ENCODE peak calls at places on chromosomes 3 and 15, in four cellular contexts. One of them, this sample, is unnamed.
A peak's percentile ranks its signal among the peaks of the same experiment; 100 is the strongest.

GRCh38 chr3:150607267-150608065 is 4.3 kb downstream of the SELENOT start:
- DNase-seq in right cardiac atrium: no peak
- DNase-seq in left ventricle myocardium inferior: no peak
- DNase-seq in breast epithelium: no peak
- DNase-seq in this sample: no peak

GRCh38 chr3:134620476-134621115 is 30.2 kb downstream of the KY start:
- DNase-seq in right cardiac atrium: no peak
- DNase-seq in left ventricle myocardium inferior: no peak
- DNase-seq in breast epithelium: no peak
- DNase-seq in this sample: no peak

GRCh38 chr15:36591534-36592411 is 12.3 kb downstream of the CDIN1 start:
- DNase-seq in breast epithelium: no peak
- DNase-seq in left ventricle myocardium inferior: no peak
- DNase-seq in right cardiac atrium: peak; percentile 29
- DNase-seq in this sample: no peak

GRCh38 chr3:113485161-113485609 is 29.8 kb downstream of the SPICE1 start:
- DNase-seq in breast epithelium: no peak
- DNase-seq in left ventricle myocardium inferior: no peak
- DNase-seq in right cardiac atrium: no peak
- DNase-seq in this sample: no peak

GRCh38 chr3:113685124-113685523 is 11.3 kb downstream of the USF3 start:
- DNase-seq in left ventricle myocardium inferior: no peak
- DNase-seq in breast epithelium: no peak
- DNase-seq in right cardiac atrium: no peak
- DNase-seq in this sample: no peak

GRCh38 chr3:189455796-189456195 is 175.4 kb upstream of the TP63 start:
- DNase-seq in right cardiac atrium: no peak
- DNase-seq in left ventricle myocardium inferior: no peak
- DNase-seq in breast epithelium: no peak
- DNase-seq in this sample: no peak

GRCh38 chr3:107942244-107942643 is 148.6 kb downstream of the CD47 start:
- DNase-seq in left ventricle myocardium inferior: no peak
- DNase-seq in right cardiac atrium: no peak
- DNase-seq in breast epithelium: no peak
- DNase-seq in this sample: no peak

GRCh38 chr15:41930221-41930866 is 36.5 kb upstream of the SPTBN5 start:
- DNase-seq in breast epithelium: no peak
- DNase-seq in left ventricle myocardium inferior: peak; percentile 64
- DNase-seq in right cardiac atrium: peak; percentile 82
- DNase-seq in this sample: no peak

GRCh38 chr3:26963356-26963742 is 340.8 kb downstream of the LRRC3B start:
- DNase-seq in left ventricle myocardium inferior: no peak
- DNase-seq in right cardiac atrium: no peak
- DNase-seq in breast epithelium: no peak
- DNase-seq in this sample: no peak

GRCh38 chr3:70053293-70053692 is 53.8 kb downstream of the SAMMSON start:
- DNase-seq in breast epithelium: no peak
- DNase-seq in right cardiac atrium: no peak
- DNase-seq in left ventricle myocardium inferior: no peak
- DNase-seq in this sample: no peak

GRCh38 chr3:46025139-46025538 is 2.1 kb downstream of the XCR1 start:
- DNase-seq in breast epithelium: no peak
- DNase-seq in right cardiac atrium: no peak
- DNase-seq in left ventricle myocardium inferior: no peak
- DNase-seq in this sample: no peak

GRCh38 chr3:12896206-12896697 is 54.9 kb upstream of the RPL32 start:
- DNase-seq in right cardiac atrium: no peak
- DNase-seq in left ventricle myocardium inferior: no peak
- DNase-seq in breast epithelium: no peak
- DNase-seq in this sample: no peak

GRCh38 chr3:79329154-79329553 is 438.6 kb downstream of the ROBO1 start:
- DNase-seq in right cardiac atrium: no peak
- DNase-seq in breast epithelium: no peak
- DNase-seq in left ventricle myocardium inferior: no peak
- DNase-seq in this sample: no peak

GRCh38 chr15:31279221-31280036 is 47.2 kb upstream of the KLF13 start:
- DNase-seq in breast epithelium: peak; percentile 49
- DNase-seq in right cardiac atrium: no peak
- DNase-seq in left ventricle myocardium inferior: no peak
- DNase-seq in this sample: peak; percentile 39

GRCh38 chr15:65286704-65287514 is at the start of gene PARP16:
- DNase-seq in breast epithelium: peak; percentile 92
- DNase-seq in left ventricle myocardium inferior: peak; percentile 92
- DNase-seq in right cardiac atrium: peak; percentile 92
- DNase-seq in this sample: peak; percentile 96

GRCh38 chr3:42865256-42865655 is 10.4 kb downstream of the CYP8B1 start:
- DNase-seq in left ventricle myocardium inferior: no peak
- DNase-seq in right cardiac atrium: no peak
- DNase-seq in breast epithelium: no peak
- DNase-seq in this sample: peak; percentile 42

GRCh38 chr3:88668180-88668579 is 439.2 kb upstream of the EPHA3 start:
- DNase-seq in breast epithelium: no peak
- DNase-seq in left ventricle myocardium inferior: no peak
- DNase-seq in right cardiac atrium: no peak
- DNase-seq in this sample: no peak

GRCh38 chr15:60344987-60345386 is 52.8 kb downstream of the ANXA2 start:
- DNase-seq in left ventricle myocardium inferior: no peak
- DNase-seq in breast epithelium: no peak
- DNase-seq in right cardiac atrium: no peak
- DNase-seq in this sample: no peak

GRCh38 chr3:12288466-12289129 is at the start of gene PPARG:
- DNase-seq in left ventricle myocardium inferior: peak; percentile 45
- DNase-seq in breast epithelium: no peak
- DNase-seq in right cardiac atrium: peak; percentile 55
- DNase-seq in this sample: no peak

GRCh38 chr15:91909111-91909510 is 55.6 kb downstream of the SLCO3A1 start:
- DNase-seq in right cardiac atrium: no peak
- DNase-seq in breast epithelium: no peak
- DNase-seq in left ventricle myocardium inferior: no peak
- DNase-seq in this sample: no peak

GRCh38 chr15:42876224-42876623 is 44.4 kb downstream of the TTBK2 start:
- DNase-seq in right cardiac atrium: no peak
- DNase-seq in left ventricle myocardium inferior: no peak
- DNase-seq in breast epithelium: no peak
- DNase-seq in this sample: no peak

GRCh38 chr3:177603137-177603603 is 405.9 kb upstream of the TBL1XR1 start:
- DNase-seq in left ventricle myocardium inferior: no peak
- DNase-seq in breast epithelium: no peak
- DNase-seq in right cardiac atrium: no peak
- DNase-seq in this sample: no peak

GRCh38 chr3:192409838-192410683 is 317.3 kb downstream of the FGF12 start:
- DNase-seq in left ventricle myocardium inferior: peak; percentile 18
- DNase-seq in breast epithelium: no peak
- DNase-seq in right cardiac atrium: peak; percentile 19
- DNase-seq in this sample: no peak

GRCh38 chr3:59341441-59341840 is 291.6 kb upstream of the CFAP20DC start:
- DNase-seq in breast epithelium: no peak
- DNase-seq in right cardiac atrium: no peak
- DNase-seq in left ventricle myocardium inferior: no peak
- DNase-seq in this sample: no peak

GRCh38 chr15:26073430-26074333 is 210.6 kb upstream of the ATP10A start:
- DNase-seq in left ventricle myocardium inferior: no peak
- DNase-seq in breast epithelium: no peak
- DNase-seq in right cardiac atrium: no peak
- DNase-seq in this sample: no peak

GRCh38 chr3:70061111-70061510 is 61.6 kb downstream of the SAMMSON start:
- DNase-seq in breast epithelium: no peak
- DNase-seq in left ventricle myocardium inferior: no peak
- DNase-seq in right cardiac atrium: no peak
- DNase-seq in this sample: no peak

GRCh38 chr3:173584834-173585831 is 187.6 kb downstream of the NLGN1 start:
- DNase-seq in left ventricle myocardium inferior: peak; percentile 25
- DNase-seq in right cardiac atrium: peak; percentile 18
- DNase-seq in breast epithelium: no peak
- DNase-seq in this sample: peak; percentile 72
- H3K4me3 ChIP-seq in left ventricle myocardium inferior: peak overlapping the region; percentile 68
- H3K4me3 ChIP-seq in right cardiac atrium: peak overlapping the region; percentile 47
- H3K4me3 ChIP-seq in breast epithelium: peak overlapping the region; percentile 44
- H3K4me3 ChIP-seq in this sample: peak overlapping the region; percentile 56

DNA sequence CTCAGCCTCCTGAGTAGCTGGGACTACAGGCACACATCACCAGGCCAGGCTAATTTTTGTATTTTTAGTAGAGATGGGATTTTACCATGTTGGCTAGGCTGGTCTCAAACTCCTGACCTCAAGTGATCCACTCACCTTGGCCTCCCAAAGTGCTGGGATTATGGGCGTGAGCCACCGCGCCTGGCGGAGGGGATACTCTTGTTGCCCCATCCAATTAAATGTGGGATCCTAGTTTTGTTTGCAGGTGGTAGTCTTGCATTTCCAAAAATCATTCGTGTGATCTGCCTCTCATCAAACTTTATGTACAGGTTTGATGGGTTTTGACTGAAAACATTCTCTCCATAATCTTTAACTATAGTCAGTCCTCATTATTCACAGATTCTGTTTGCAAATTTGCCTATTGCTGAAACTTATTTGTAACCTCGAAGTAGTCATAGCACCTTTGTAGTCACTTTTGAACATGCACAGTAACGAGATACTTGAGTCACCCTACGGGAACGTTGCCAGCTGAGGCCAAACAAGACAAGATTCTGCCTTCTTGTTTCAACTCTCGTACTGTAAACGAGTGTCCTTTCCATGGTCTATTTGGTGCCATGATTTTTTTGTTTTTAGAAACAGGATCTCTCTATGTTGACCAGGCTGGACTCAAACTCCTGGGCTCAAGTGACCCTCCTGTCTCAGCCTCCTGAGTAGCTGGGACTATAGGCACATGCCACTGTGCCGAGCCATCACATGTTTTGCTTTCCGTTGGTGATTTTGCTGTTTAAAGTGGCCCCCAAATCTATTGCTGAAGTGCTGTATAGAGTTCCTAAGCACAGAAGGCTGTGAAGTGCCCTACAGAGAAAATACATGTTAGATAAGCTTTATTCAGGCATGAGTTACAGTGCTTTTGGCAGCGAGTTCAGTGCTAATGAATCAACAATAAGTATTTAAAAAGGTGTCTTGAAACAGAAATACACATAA is 8.1 kb upstream of the MAPK6 start:
- DNase-seq in breast epithelium: peak; percentile 68
- DNase-seq in left ventricle myocardium inferior: no peak
- DNase-seq in right cardiac atrium: no peak
- DNase-seq in this sample: peak; percentile 77
- H3K27ac ChIP-seq in breast epithelium: peak overlapping the region; percentile 37
- H3K27ac ChIP-seq in left ventricle myocardium inferior: peak overlapping the region; percentile 61
- H3K27ac ChIP-seq in right cardiac atrium: no peak overlapping the region
- H3K27ac ChIP-seq in this sample: peak overlapping the region; percentile 66

DNA sequence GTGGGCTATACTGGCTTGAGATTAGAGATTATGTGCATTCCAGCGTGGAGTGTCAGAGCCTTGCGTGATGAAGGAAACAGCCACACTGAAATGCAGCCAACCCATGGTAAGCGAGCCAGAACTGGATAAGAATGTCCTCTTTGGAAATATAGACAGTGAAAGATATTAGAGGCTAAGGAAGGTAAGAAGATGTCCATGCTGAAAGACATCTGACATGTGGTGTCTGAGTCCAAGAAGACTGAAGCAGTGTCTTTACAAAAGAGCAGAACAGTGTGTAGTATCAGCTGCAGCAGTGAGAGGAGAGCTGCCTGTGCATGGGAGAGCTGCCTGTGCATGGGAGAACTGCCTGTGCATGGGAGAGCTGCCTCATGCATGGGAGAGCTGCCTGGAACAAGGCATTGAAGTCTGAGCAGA is 672.2 kb downstream of the DIPK2A start:
- DNase-seq in breast epithelium: no peak
- DNase-seq in right cardiac atrium: peak; percentile 18
- DNase-seq in left ventricle myocardium inferior: no peak
- DNase-seq in this sample: no peak
- H3K4me3 ChIP-seq in breast epithelium: no peak overlapping the region
- H3K4me3 ChIP-seq in right cardiac atrium: no peak overlapping the region
- H3K4me3 ChIP-seq in left ventricle myocardium inferior: no peak overlapping the region
- H3K4me3 ChIP-seq in this sample: no peak overlapping the region

GRCh38 chr3:98580774-98581365 is 12.5 kb downstream of the CPOX start:
- DNase-seq in breast epithelium: no peak
- DNase-seq in left ventricle myocardium inferior: no peak
- DNase-seq in right cardiac atrium: no peak
- DNase-seq in this sample: no peak
- H3K27ac ChIP-seq in breast epithelium: no peak overlapping the region
- H3K27ac ChIP-seq in left ventricle myocardium inferior: no peak overlapping the region
- H3K27ac ChIP-seq in right cardiac atrium: no peak overlapping the region
- H3K27ac ChIP-seq in this sample: no peak overlapping the region

GRCh38 chr15:80773792-80774352 is 5.3 kb upstream of the CEMIP start:
- DNase-seq in left ventricle myocardium inferior: no peak
- DNase-seq in right cardiac atrium: no peak
- DNase-seq in breast epithelium: no peak
- DNase-seq in this sample: no peak
- H3K4me3 ChIP-seq in left ventricle myocardium inferior: no peak overlapping the region
- H3K4me3 ChIP-seq in right cardiac atrium: no peak overlapping the region
- H3K4me3 ChIP-seq in breast epithelium: no peak overlapping the region
- H3K4me3 ChIP-seq in this sample: no peak overlapping the region

GRCh38 chr15:66815322-66815721 is 113.3 kb downstream of the SMAD6 start:
- DNase-seq in left ventricle myocardium inferior: no peak
- DNase-seq in right cardiac atrium: no peak
- DNase-seq in breast epithelium: no peak
- DNase-seq in this sample: no peak
- H3K27ac ChIP-seq in left ventricle myocardium inferior: no peak overlapping the region
- H3K27ac ChIP-seq in right cardiac atrium: no peak overlapping the region
- H3K27ac ChIP-seq in breast epithelium: no peak overlapping the region
- H3K27ac ChIP-seq in this sample: no peak overlapping the region

GRCh38 chr15:57379487-57379886 is 3.2 kb downstream of the CGNL1 start:
- DNase-seq in breast epithelium: no peak
- DNase-seq in left ventricle myocardium inferior: no peak
- DNase-seq in right cardiac atrium: no peak
- DNase-seq in this sample: no peak

GRCh38 chr15:57376695-57377477 is 581 bp downstream of the CGNL1 start:
- DNase-seq in right cardiac atrium: peak; percentile 46
- DNase-seq in left ventricle myocardium inferior: peak; percentile 31
- DNase-seq in breast epithelium: no peak
- DNase-seq in this sample: peak; percentile 63

GRCh38 chr15:57380854-57381253 is 4.5 kb downstream of the CGNL1 start:
- DNase-seq in left ventricle myocardium inferior: no peak
- DNase-seq in breast epithelium: no peak
- DNase-seq in right cardiac atrium: no peak
- DNase-seq in this sample: no peak

GRCh38 chr15:57375827-57376694 is at the start of gene CGNL1:
- DNase-seq in right cardiac atrium: peak; percentile 65
- DNase-seq in left ventricle myocardium inferior: peak; percentile 39
- DNase-seq in breast epithelium: no peak
- DNase-seq in this sample: peak; percentile 67

DNA sequence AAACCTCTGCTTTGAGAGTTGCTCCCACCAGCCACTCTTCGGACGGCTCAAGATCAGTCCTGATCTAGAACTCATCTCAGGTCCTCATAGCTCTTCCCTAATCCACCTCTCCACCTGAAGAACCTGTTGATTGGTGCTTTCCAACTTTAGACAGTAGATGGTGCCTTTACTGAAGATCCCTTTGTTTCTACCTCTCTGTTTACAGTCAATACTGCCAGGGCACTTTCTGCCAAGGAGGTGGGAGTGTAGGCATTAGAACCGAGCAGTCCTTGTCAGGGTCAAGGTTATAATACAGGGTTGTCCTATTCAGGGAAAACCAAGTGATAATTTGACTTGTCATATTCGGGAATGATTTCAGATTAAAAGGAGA is 1.2 kb downstream of the CGNL1 start:
- DNase-seq in left ventricle myocardium inferior: no peak
- DNase-seq in right cardiac atrium: no peak
- DNase-seq in breast epithelium: no peak
- DNase-seq in this sample: no peak
- H3K4me3 ChIP-seq in left ventricle myocardium inferior: peak overlapping the region; percentile 74
- H3K4me3 ChIP-seq in right cardiac atrium: peak overlapping the region; percentile 94
- H3K4me3 ChIP-seq in breast epithelium: peak overlapping the region; percentile 61
- H3K4me3 ChIP-seq in this sample: no peak overlapping the region